ENCODE peak calls at places on chromosomes 7 and 10, in four cellular contexts. V is adipocyte, F is stomach, J is adrenal gland. D is an unnamed sample.

GRCh38 chr10:87734987-87735827 is 75.5 kb downstream of the PAPSS2 start:
- DNase-seq in V (peak; percentile 76), F (no peak), J (no peak), D (no peak)

GRCh38 chr10:116385311-116385710 is 42.3 kb upstream of the PNLIPRP3 start:
- DNase-seq in V (no peak), F (no peak), J (no peak), D (no peak)

GRCh38 chr7:29350351-29350750 is 155.8 kb downstream of the CHN2 start:
- DNase-seq in V (no peak), F (no peak), J (no peak), D (no peak)

GRCh38 chr10:124522131-124522902 is 60.7 kb downstream of the LHPP start:
- DNase-seq in V (no peak), F (no peak), J (peak; percentile 88), D (no peak)

GRCh38 chr7:30146127-30146612 is 11.4 kb downstream of the MTURN start:
- DNase-seq in V (no peak), F (no peak), J (no peak), D (peak; percentile 69)

GRCh38 chr10:70115948-70116682 is 16.5 kb downstream of the AIFM2 start:
- DNase-seq in V (peak; percentile 72), F (peak; percentile 71), J (peak; percentile 79), D (peak; percentile 38)

GRCh38 chr7:55179897-55180682 is 161.3 kb downstream of the EGFR start:
- DNase-seq in V (no peak), F (no peak), J (no peak), D (no peak)

GRCh38 chr7:43647772-43648643 is 65.1 kb downstream of the STK17A start:
- DNase-seq in V (peak; percentile 99), F (peak; percentile 71), J (peak; percentile 92), D (peak; percentile 91)

GRCh38 chr10:78292987-78293865 is 259.6 kb downstream of the RPS24 start:
- DNase-seq in V (peak; percentile 34), F (no peak), J (peak; percentile 75), D (no peak)

GRCh38 chr7:54711900-54712595 is 47.0 kb downstream of the SEC61G start:
- DNase-seq in V (no peak), F (no peak), J (no peak), D (no peak)

GRCh38 chr7:27107391-27107900 is 5.0 kb upstream of the HOXA2 start:
- DNase-seq in V (no peak), F (no peak), J (no peak), D (peak; percentile 30)

GRCh38 chr7:27105161-27106122 is 3.0 kb upstream of the HOXA2 start:
- DNase-seq in V (no peak), F (no peak), J (no peak), D (peak; percentile 23)

GRCh38 chr7:27106181-27106905 is 3.9 kb upstream of the HOXA2 start:
- DNase-seq in V (peak; percentile 27), F (no peak), J (no peak), D (no peak)

GRCh38 chr7:27107901-27108381 is 5.5 kb upstream of the HOXA2 start:
- DNase-seq in V (no peak), F (no peak), J (no peak), D (no peak)

DNA sequence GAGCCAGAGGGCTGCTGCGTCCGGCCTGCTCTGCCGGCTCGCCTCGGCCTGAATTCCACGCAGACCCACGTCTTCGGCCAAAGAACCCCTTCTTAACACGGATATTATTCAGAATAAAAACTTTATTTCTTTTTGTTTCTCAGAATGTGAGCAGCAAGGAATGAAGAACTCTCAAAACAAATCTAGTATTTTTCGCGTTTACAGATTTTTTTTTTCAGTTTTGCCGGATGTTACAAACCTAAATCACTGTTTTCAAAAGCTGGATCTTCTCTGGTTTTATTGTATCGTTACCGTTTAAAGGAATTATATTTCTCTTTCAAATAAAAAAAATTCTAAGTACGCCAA is 4.4 kb upstream of the HOXA2 start:
- DNase-seq in V (no peak), F (no peak), J (no peak), D (no peak)
- H3K27me3 ChIP-seq in V (no peaks in the 10 kb centered on the region), F (peaks cover 51% of the 10 kb centered on the region), J (no peaks in the 10 kb centered on the region), D (no peaks in the 10 kb centered on the region)

GRCh38 chr7:1283941-1284742 is 51.5 kb downstream of the UNCX start:
- DNase-seq in V (no peak), F (no peak), J (no peak), D (no peak)
- H3K27me3 ChIP-seq in V (peaks cover 27% of the 10 kb centered on the region), F (peaks cover 24% of the 10 kb centered on the region), J (peaks cover 22% of the 10 kb centered on the region), D (peaks cover 33% of the 10 kb centered on the region)

GRCh38 chr10:100714566-100714950 is 30.8 kb upstream of the PAX2 start:
- DNase-seq in V (no peak), F (no peak), J (no peak), D (no peak)
- H3K27me3 ChIP-seq in V (peaks cover 82% of the 10 kb centered on the region), F (peaks cover 88% of the 10 kb centered on the region), J (peaks cover 70% of the 10 kb centered on the region), D (peaks cover 96% of the 10 kb centered on the region)

GRCh38 chr7:142153400-142153799 is 41.9 kb downstream of the MGAM2 start:
- DNase-seq in V (peak; percentile 24), F (peak; percentile 38), J (no peak), D (no peak)

GRCh38 chr7:142158741-142159496 is 47.4 kb downstream of the MGAM2 start:
- DNase-seq in V (no peak), F (no peak), J (no peak), D (no peak)
- H3K27me3 ChIP-seq in V (no peaks in the 10 kb centered on the region), F (no peaks in the 10 kb centered on the region), J (no peaks in the 10 kb centered on the region), D (no peaks in the 10 kb centered on the region)

GRCh38 chr7:151938550-151938949 is 17.7 kb upstream of the GALNTL5 start:
- DNase-seq in V (no peak), F (no peak), J (no peak), D (no peak)

GRCh38 chr7:151940048-151940845 is 16.0 kb upstream of the GALNTL5 start:
- DNase-seq in V (peak; percentile 79), F (no peak), J (no peak), D (no peak)

GRCh38 chr7:151945224-151945623 is 11.0 kb upstream of the GALNTL5 start:
- DNase-seq in V (no peak), F (no peak), J (no peak), D (no peak)

GRCh38 chr7:151936207-151936606 is 20.0 kb upstream of the GALNTL5 start:
- DNase-seq in V (peak; percentile 1), F (no peak), J (no peak), D (no peak)

GRCh38 chr7:151941009-151941408 is 15.2 kb upstream of the GALNTL5 start:
- DNase-seq in V (no peak), F (no peak), J (no peak), D (no peak)
- H3K27me3 ChIP-seq in V (peaks cover 6% of the 10 kb centered on the region), F (no peaks in the 10 kb centered on the region), J (no peaks in the 10 kb centered on the region), D (peaks cover 2% of the 10 kb centered on the region)

GRCh38 chr7:128914566-128915151 is 4.2 kb upstream of the KCP start:
- DNase-seq in V (no peak), F (no peak), J (no peak), D (no peak)
- H3K27me3 ChIP-seq in V (peaks cover 65% of the 10 kb centered on the region), F (peaks cover 47% of the 10 kb centered on the region), J (peaks cover 28% of the 10 kb centered on the region), D (peaks cover 18% of the 10 kb centered on the region)

GRCh38 chr7:2512713-2513112 is 6.9 kb upstream of the LFNG start:
- DNase-seq in V (no peak), F (no peak), J (no peak), D (no peak)
- H3K27me3 ChIP-seq in V (peaks cover 4% of the 10 kb centered on the region), F (no peaks in the 10 kb centered on the region), J (no peaks in the 10 kb centered on the region), D (no peaks in the 10 kb centered on the region)

GRCh38 chr10:73426318-73426717 is 7.0 kb downstream of the MSS51 start:
- DNase-seq in V (no peak), F (no peak), J (no peak), D (no peak)
- H3K27me3 ChIP-seq in V (no peaks in the 10 kb centered on the region), F (no peaks in the 10 kb centered on the region), J (no peaks in the 10 kb centered on the region), D (no peaks in the 10 kb centered on the region)

D was measured in SJSA1.